ENCODE peak calls at places on chromosomes 16 and 17, in seven cellular contexts. K is A549, N is esophagus squamous epithelium, U is stomach, Q is endothelial cell of umbilical vein, D is uterus, X is GM12878. J is an unnamed sample.

GRCh38 chr17:38687291-38687690 is 12.5 kb upstream of the EPOP start:
- DNase-seq in U (no peak), K (no peak), N (no peak), Q (peak; percentile 45), X (no peak), D (no peak), J (no peak)

GRCh38 chr17:8420041-8420934 is 15.4 kb upstream of the NDEL1 start:
- DNase-seq in X (no peak), Q (peak; percentile 98), K (no peak), U (peak; percentile 94), N (no peak), D (peak; percentile 55), J (peak; percentile 18)

GRCh38 chr16:86509759-86510464 is 415 bp upstream of the FOXF1 start:
- DNase-seq in Q (peak; percentile 62), N (no peak), K (no peak), U (peak; percentile 46), D (peak; percentile 65), X (no peak), J (peak; percentile 57)

GRCh38 chr17:62565817-62566216 is 61.7 kb upstream of the MRC2 start:
- DNase-seq in U (no peak), Q (peak; percentile 55), N (no peak), D (no peak), X (no peak), K (peak; percentile 42), J (peak; percentile 61)

GRCh38 chr17:57407287-57408063 is 151.2 kb downstream of the MSI2 start:
- DNase-seq in Q (no peak), N (no peak), X (no peak), K (no peak), D (no peak), U (peak; percentile 29), J (no peak)

GRCh38 chr16:68128577-68129305 is 43.6 kb downstream of the NFATC3 start:
- DNase-seq in N (no peak), K (no peak), X (no peak), Q (peak; percentile 31), D (no peak), U (no peak), J (no peak)

GRCh38 chr17:69286257-69286656 is 40.7 kb downstream of the ABCA5 start:
- DNase-seq in X (no peak), N (no peak), Q (no peak), U (no peak), K (no peak), D (no peak), J (no peak)

GRCh38 chr17:69997332-69997731 is 77.7 kb upstream of the KCNJ16 start:
- DNase-seq in K (no peak), U (no peak), X (no peak), Q (peak; percentile 44), N (no peak), D (no peak), J (peak; percentile 16)

GRCh38 chr17:66152756-66153155 is 39.2 kb downstream of the CEP112 start:
- DNase-seq in U (no peak), K (no peak), Q (no peak), D (no peak), N (no peak), X (no peak), J (no peak)

GRCh38 chr17:14317383-14317782 is 16.5 kb downstream of the HS3ST3B1 start:
- DNase-seq in U (no peak), X (no peak), K (no peak), Q (no peak), N (no peak), D (no peak), J (no peak)

GRCh38 chr16:68399456-68399855 is 48.9 kb downstream of the SMPD3 start:
- DNase-seq in X (no peak), N (no peak), K (no peak), U (no peak), D (no peak), Q (no peak), J (no peak)

GRCh38 chr17:9226794-9227135 is 205.5 kb downstream of the NTN1 start:
- DNase-seq in N (no peak), U (no peak), D (no peak), Q (no peak), K (no peak), X (no peak), J (no peak)

GRCh38 chr17:27521281-27522027 is 65.2 kb downstream of the KSR1 start:
- DNase-seq in K (no peak), U (no peak), Q (no peak), X (no peak), N (no peak), D (no peak), J (no peak)

GRCh38 chr16:65947951-65948350 is 418.5 kb upstream of the CDH5 start:
- DNase-seq in X (no peak), U (no peak), Q (no peak), D (no peak), N (no peak), K (no peak), J (no peak)

GRCh38 chr16:63890072-63890471 is 1231.8 kb downstream of the CDH11 start:
- DNase-seq in N (no peak), Q (peak; percentile 6), D (no peak), K (no peak), X (no peak), U (no peak), J (no peak)

GRCh38 chr17:34099859-34100258 is 155.2 kb upstream of the CCL2 start:
- DNase-seq in X (no peak), N (no peak), D (no peak), K (no peak), U (no peak), Q (no peak), J (no peak)

GRCh38 chr17:16381496-16381820 is 567 bp downstream of the UBB start:
- DNase-seq in D (no peak), Q (no peak), U (no peak), K (no peak), X (no peak), N (no peak), J (no peak)

GRCh38 chr17:1107083-1107776 is 72.6 kb downstream of the ABR start:
- DNase-seq in N (no peak), Q (no peak), K (no peak), X (no peak), U (no peak), D (no peak), J (no peak)

GRCh38 chr16:47025641-47026040 is 52.2 kb upstream of the DNAJA2 start:
- DNase-seq in N (no peak), K (no peak), U (no peak), X (no peak), D (no peak), Q (no peak), J (no peak)

GRCh38 chr16:24976061-24976779 is 38.9 kb downstream of the ARHGAP17 start:
- DNase-seq in Q (no peak), D (no peak), N (no peak), U (no peak), K (no peak), X (no peak), J (no peak)

GRCh38 chr17:50589112-50589712 is 28.7 kb downstream of the CACNA1G start:
- DNase-seq in X (no peak), K (no peak), D (no peak), N (no peak), U (peak; percentile 48), Q (no peak), J (no peak)

GRCh38 chr17:35373984-35374765 is 754 bp upstream of the SLFN11 start:
- DNase-seq in D (peak; percentile 38), U (peak; percentile 47), N (no peak), X (no peak), K (peak; percentile 40), Q (no peak), J (peak; percentile 14)

GRCh38 chr17:57906910-57907309 is 48.3 kb downstream of the CUEDC1 start:
- DNase-seq in K (no peak), D (no peak), N (no peak), X (no peak), Q (no peak), U (no peak), J (no peak)

DNA sequence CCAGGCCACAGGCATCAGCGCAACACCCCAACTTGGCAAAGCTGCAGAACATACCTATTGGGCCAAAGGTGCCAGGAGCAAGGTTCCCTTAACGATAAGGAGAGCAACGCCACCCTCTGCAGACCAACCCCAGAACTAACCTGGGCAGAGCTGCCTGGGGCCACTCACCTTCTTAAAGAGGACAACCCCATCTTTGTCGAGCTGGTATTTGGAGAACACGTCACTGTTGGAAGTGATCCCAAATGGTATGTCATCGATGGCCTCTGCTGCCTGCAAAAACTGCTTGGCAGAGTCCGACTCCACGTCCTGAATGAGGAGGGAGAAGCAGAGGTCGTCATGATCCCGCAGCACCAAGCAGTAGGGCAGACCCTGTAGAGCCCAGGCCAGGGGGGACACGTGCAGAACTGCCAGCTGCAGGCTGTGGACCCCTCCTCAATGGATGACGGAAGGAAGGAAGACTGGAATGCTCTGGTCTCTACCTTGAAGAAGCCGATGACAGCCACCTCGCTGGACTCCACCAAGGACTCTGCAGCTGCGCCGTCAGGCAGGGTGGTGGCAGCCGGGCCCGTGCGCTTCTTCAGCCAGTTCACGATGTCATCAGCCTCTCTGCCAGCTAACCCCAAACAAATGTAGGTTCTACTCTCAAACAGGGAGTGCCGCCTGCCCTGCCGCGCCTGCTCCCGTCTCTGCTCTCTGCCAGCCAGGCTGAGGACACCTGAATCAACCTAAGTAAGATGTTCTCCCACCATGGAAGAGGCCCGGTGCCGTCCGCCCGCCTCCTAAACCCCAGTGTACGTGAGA is 5.2 kb downstream of the P4HB start:
- DNase-seq in N (no peak), Q (no peak), K (no peak), X (no peak), D (no peak), U (peak; percentile 81), J (no peak)
- TF ChIP-seq POLR2A in N (no peak), Q (no peak), K (no peak), X (peak; percentile 39), D (no peak), U (no peak), J (no peak)

DNA sequence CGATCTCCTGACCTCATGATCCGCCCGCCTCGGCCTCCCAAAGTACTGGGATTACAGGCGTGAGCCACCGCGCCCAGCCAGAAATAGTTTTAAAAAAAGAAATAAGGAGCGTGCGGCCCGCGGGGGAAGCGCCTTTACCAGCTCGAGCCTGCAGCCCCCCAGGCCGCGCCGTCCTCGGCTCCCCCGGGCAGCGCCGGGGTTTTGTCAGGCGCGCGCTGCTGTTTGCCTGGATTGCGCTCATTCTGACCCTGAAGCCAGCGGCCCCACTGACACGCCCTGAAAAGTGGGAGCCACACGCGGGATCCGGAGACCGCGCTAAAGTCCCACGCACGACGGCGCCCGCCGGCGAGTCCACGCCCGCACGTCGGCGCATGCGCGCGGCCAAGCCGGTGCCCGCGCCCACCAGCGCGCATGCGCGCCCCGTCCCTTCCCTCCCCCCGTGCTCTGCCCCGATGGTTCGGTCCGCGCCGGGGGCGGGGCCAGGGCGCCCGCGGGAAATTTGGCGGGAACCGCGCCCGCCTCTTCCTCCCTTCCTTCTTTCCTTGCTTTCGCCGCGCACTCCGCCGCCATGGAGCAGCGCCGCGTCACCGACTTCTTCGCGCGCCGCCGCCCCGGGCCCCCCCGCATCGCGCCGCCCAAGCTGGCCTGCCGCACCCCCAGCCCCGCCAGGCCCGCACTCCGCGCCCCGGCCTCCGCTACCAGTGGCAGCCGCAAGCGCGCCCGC is at the start of gene CDT1:
- DNase-seq in N (no peak), K (peak; percentile 96), X (no peak), D (peak; percentile 78), Q (peak; percentile 76), U (peak; percentile 88), J (peak; percentile 97)
- TF ChIP-seq POLR2A in N (peak; percentile 50), K (peak; percentile 69), X (peak; percentile 67), D (peak; percentile 47), Q (peak; percentile 82), U (no peak), J (peak; percentile 77)

GRCh38 chr17:42194133-42194899 is at the start of gene GHDC:
- DNase-seq in X (peak; percentile 53), U (peak; percentile 86), K (peak; percentile 92), Q (peak; percentile 77), N (no peak), D (peak; percentile 88), J (peak; percentile 86)
- TF ChIP-seq POLR2A in X (peak; percentile 74), U (no peak), K (peak; percentile 56), Q (peak; percentile 57), N (no peak), D (no peak), J (no peak)

GRCh38 chr16:2035431-2036199 is 8.9 kb downstream of the NHERF2 start:
- DNase-seq in N (no peak), D (no peak), K (no peak), U (peak; percentile 85), Q (peak; percentile 62), X (no peak), J (peak; percentile 86)
- TF ChIP-seq POLR2A in N (no peak), D (no peak), K (peak; percentile 23), U (no peak), Q (peak; percentile 12), X (no peak), J (no peak)